ENCODE peak calls at places on chromosomes 4 and X, in four cellular contexts. One of them, this sample, is unnamed.

GRCh38 chr4:128844931-128845330 is 35.4 kb downstream of the JADE1 start:
- DNase-seq in uterus: no peak
- DNase-seq in Peyer's patch: no peak
- DNase-seq in HCT116: no peak
- DNase-seq in this sample: peak

GRCh38 chrX:68112321-68112720 is 321.0 kb downstream of the OPHN1 start:
- DNase-seq in HCT116: no peak
- DNase-seq in uterus: no peak
- DNase-seq in Peyer's patch: no peak
- DNase-seq in this sample: no peak

GRCh38 chr4:80240976-80241375 is 25.5 kb upstream of the FGF5 start:
- DNase-seq in Peyer's patch: no peak
- DNase-seq in HCT116: no peak
- DNase-seq in uterus: no peak
- DNase-seq in this sample: no peak

GRCh38 chr4:7432531-7433375 is 2.0 kb downstream of the PSAPL1 start:
- DNase-seq in HCT116: no peak
- DNase-seq in Peyer's patch: no peak
- DNase-seq in uterus: no peak
- DNase-seq in this sample: no peak

GRCh38 chrX:67563469-67564448 is 19.9 kb downstream of the AR start:
- DNase-seq in Peyer's patch: no peak
- DNase-seq in HCT116: no peak
- DNase-seq in uterus: peak
- DNase-seq in this sample: no peak

GRCh38 chrX:40644821-40645358 is 2.5 kb downstream of the CXorf38 start:
- DNase-seq in HCT116: no peak
- DNase-seq in uterus: peak
- DNase-seq in Peyer's patch: peak
- DNase-seq in this sample: peak

GRCh38 chr4:40200881-40201797 is 4.3 kb downstream of the RHOH start:
- DNase-seq in uterus: no peak
- DNase-seq in HCT116: no peak
- DNase-seq in Peyer's patch: no peak
- DNase-seq in this sample: no peak

GRCh38 chr4:37400326-37400881 is 155.9 kb downstream of the NWD2 start:
- DNase-seq in Peyer's patch: no peak
- DNase-seq in HCT116: no peak
- DNase-seq in uterus: no peak
- DNase-seq in this sample: no peak

GRCh38 chr4:47675810-47676209 is 162.1 kb downstream of the CORIN start:
- DNase-seq in HCT116: no peak
- DNase-seq in Peyer's patch: no peak
- DNase-seq in uterus: no peak
- DNase-seq in this sample: no peak

GRCh38 chr4:45094676-45095075 is 368.3 kb upstream of the GNPDA2 start:
- DNase-seq in Peyer's patch: no peak
- DNase-seq in uterus: no peak
- DNase-seq in HCT116: no peak
- DNase-seq in this sample: no peak

GRCh38 chrX:140346711-140347110 is 158.2 kb downstream of the SOX3 start:
- DNase-seq in Peyer's patch: no peak
- DNase-seq in uterus: no peak
- DNase-seq in HCT116: no peak
- DNase-seq in this sample: no peak

GRCh38 chr4:41365726-41366125 is 109.0 kb downstream of the UCHL1 start:
- DNase-seq in HCT116: no peak
- DNase-seq in uterus: no peak
- DNase-seq in Peyer's patch: no peak
- DNase-seq in this sample: no peak

GRCh38 chrX:126670258-126670657 is 117.6 kb upstream of the DCAF12L1 start:
- DNase-seq in Peyer's patch: no peak
- DNase-seq in HCT116: no peak
- DNase-seq in uterus: no peak
- DNase-seq in this sample: no peak

GRCh38 chrX:129637217-129638109 is 17.3 kb downstream of the APLN start:
- DNase-seq in HCT116: peak
- DNase-seq in uterus: peak
- DNase-seq in Peyer's patch: peak
- DNase-seq in this sample: peak

GRCh38 chrX:12210196-12210815 is 72.0 kb downstream of the FRMPD4 start:
- DNase-seq in HCT116: no peak
- DNase-seq in uterus: peak
- DNase-seq in Peyer's patch: no peak
- DNase-seq in this sample: no peak

GRCh38 chrX:22165732-22166457 is 106.8 kb upstream of the CBLL2 start:
- DNase-seq in Peyer's patch: no peak
- DNase-seq in HCT116: no peak
- DNase-seq in uterus: no peak
- DNase-seq in this sample: no peak

GRCh38 chr4:185235480-185236154 is 26.2 kb downstream of the SNX25 start:
- DNase-seq in uterus: no peak
- DNase-seq in Peyer's patch: no peak
- DNase-seq in HCT116: no peak
- DNase-seq in this sample: no peak

GRCh38 chr4:3065551-3065950 is 8.8 kb downstream of the HTT-AS start:
- DNase-seq in uterus: no peak
- DNase-seq in HCT116: no peak
- DNase-seq in Peyer's patch: no peak
- DNase-seq in this sample: no peak

GRCh38 chr4:137125011-137125410 is 407.3 kb downstream of the PCDH18 start:
- DNase-seq in HCT116: peak
- DNase-seq in uterus: no peak
- DNase-seq in Peyer's patch: no peak
- DNase-seq in this sample: no peak

GRCh38 chr4:117447925-117448324 is 362.5 kb upstream of the TRAM1L1 start:
- DNase-seq in uterus: no peak
- DNase-seq in Peyer's patch: no peak
- DNase-seq in HCT116: no peak
- DNase-seq in this sample: no peak

GRCh38 chrX:56800801-56801200 is 71.8 kb downstream of the NBDY start:
- DNase-seq in Peyer's patch: peak
- DNase-seq in uterus: no peak
- DNase-seq in HCT116: no peak
- DNase-seq in this sample: no peak

GRCh38 chr4:184762100-184762499 is 28.2 kb upstream of the CENPU start:
- DNase-seq in uterus: no peak
- DNase-seq in HCT116: no peak
- DNase-seq in Peyer's patch: no peak
- DNase-seq in this sample: no peak

GRCh38 chr4:103915224-103915869 is 195.6 kb upstream of the TACR3 start:
- DNase-seq in uterus: no peak
- DNase-seq in Peyer's patch: no peak
- DNase-seq in HCT116: peak
- DNase-seq in this sample: no peak

GRCh38 chrX:109656774-109657173 is 31.8 kb upstream of the KCNE5 start:
- DNase-seq in HCT116: no peak
- DNase-seq in uterus: no peak
- DNase-seq in Peyer's patch: no peak
- DNase-seq in this sample: no peak

GRCh38 chr4:107069049-107069448 is 32.9 kb upstream of the DKK2 start:
- DNase-seq in Peyer's patch: no peak
- DNase-seq in HCT116: no peak
- DNase-seq in uterus: no peak
- DNase-seq in this sample: no peak

DNA sequence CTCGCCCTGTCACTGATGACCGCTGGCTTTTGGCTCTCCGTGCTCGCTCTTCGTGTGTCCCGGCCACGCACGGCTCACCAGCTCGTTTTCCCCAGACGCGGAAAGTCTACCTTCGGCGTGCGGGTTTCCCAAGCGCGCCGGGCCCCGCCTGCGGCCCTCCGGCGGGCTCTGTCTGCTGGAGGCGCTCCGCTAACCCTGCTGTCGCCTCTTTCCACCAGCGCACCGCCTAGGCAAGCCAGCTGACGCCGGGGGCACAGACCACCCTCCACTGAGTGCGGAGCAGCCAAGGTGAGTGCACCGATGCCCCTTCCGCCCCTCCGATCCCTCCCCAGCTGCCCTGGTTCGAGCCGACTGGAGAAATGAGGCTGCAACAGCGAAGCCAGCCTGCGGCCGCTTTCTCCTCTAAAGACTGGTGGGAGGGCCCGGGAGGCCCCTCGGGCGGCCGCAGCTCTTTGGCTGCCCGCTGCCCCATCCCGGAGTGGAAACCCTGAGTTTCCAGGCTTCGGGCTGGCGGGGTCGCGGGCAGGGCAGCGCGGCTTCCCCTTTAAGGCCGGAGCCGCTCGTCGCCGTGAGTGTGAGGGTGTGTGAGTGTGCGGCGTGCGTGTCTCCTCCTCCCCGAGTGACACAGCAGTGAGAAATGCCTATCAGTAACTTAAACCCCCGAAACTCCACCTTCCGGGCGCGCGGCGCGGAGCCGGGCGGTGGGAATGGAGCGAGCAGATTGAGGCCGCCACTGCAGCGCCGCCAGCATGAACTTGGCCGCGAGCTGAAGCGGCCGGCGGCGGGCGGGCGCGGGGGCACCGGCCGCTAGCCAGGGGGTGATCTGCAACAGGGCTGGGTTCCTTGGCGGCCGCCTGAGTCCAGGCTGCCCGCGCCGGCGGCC is at the start of gene MAMLD1:
- DNase-seq in uterus: peak
- DNase-seq in HCT116: peak
- DNase-seq in Peyer's patch: peak
- DNase-seq in this sample: peak
- TF ChIP-seq POLR2A in uterus: peak
- TF ChIP-seq POLR2A in HCT116: no peak
- TF ChIP-seq POLR2A in Peyer's patch: peak
- TF ChIP-seq POLR2A in this sample: peak

GRCh38 chr4:121769341-121769740 is 4.4 kb upstream of the SMIM43 start:
- DNase-seq in Peyer's patch: no peak
- DNase-seq in uterus: no peak
- DNase-seq in HCT116: no peak
- DNase-seq in this sample: no peak

GRCh38 chr4:121764303-121764701 is 662 bp downstream of the SMIM43 start:
- DNase-seq in HCT116: no peak
- DNase-seq in uterus: no peak
- DNase-seq in Peyer's patch: no peak
- DNase-seq in this sample: no peak

GRCh38 chr4:121764702-121765367 is at the start of gene SMIM43:
- DNase-seq in Peyer's patch: no peak
- DNase-seq in uterus: no peak
- DNase-seq in HCT116: no peak
- DNase-seq in this sample: no peak

GRCh38 chr4:121765941-121766538 is 1.1 kb upstream of the SMIM43 start:
- DNase-seq in Peyer's patch: no peak
- DNase-seq in HCT116: no peak
- DNase-seq in uterus: no peak
- DNase-seq in this sample: no peak

GRCh38 chr4:121765368-121765705 is 373 bp upstream of the SMIM43 start:
- DNase-seq in HCT116: no peak
- DNase-seq in Peyer's patch: no peak
- DNase-seq in uterus: no peak
- DNase-seq in this sample: no peak
- H3K4me3 ChIP-seq in HCT116: no peak
- H3K4me3 ChIP-seq in Peyer's patch: no peak
- H3K4me3 ChIP-seq in uterus: peak
- H3K4me3 ChIP-seq in this sample: no peak

GRCh38 chr4:143185253-143186107 is 763 bp downstream of the USP38 start:
- DNase-seq in Peyer's patch: peak
- DNase-seq in HCT116: no peak
- DNase-seq in uterus: no peak
- DNase-seq in this sample: no peak

GRCh38 chr4:143186202-143186601 is 1.5 kb downstream of the USP38 start:
- DNase-seq in Peyer's patch: no peak
- DNase-seq in HCT116: no peak
- DNase-seq in uterus: no peak
- DNase-seq in this sample: no peak

GRCh38 chr4:143184217-143184502 is 557 bp upstream of the USP38 start:
- DNase-seq in uterus: no peak
- DNase-seq in Peyer's patch: peak
- DNase-seq in HCT116: no peak
- DNase-seq in this sample: no peak

GRCh38 chr4:143183513-143184216 is 1.1 kb upstream of the USP38 start:
- DNase-seq in uterus: no peak
- DNase-seq in HCT116: no peak
- DNase-seq in Peyer's patch: no peak
- DNase-seq in this sample: no peak

DNA sequence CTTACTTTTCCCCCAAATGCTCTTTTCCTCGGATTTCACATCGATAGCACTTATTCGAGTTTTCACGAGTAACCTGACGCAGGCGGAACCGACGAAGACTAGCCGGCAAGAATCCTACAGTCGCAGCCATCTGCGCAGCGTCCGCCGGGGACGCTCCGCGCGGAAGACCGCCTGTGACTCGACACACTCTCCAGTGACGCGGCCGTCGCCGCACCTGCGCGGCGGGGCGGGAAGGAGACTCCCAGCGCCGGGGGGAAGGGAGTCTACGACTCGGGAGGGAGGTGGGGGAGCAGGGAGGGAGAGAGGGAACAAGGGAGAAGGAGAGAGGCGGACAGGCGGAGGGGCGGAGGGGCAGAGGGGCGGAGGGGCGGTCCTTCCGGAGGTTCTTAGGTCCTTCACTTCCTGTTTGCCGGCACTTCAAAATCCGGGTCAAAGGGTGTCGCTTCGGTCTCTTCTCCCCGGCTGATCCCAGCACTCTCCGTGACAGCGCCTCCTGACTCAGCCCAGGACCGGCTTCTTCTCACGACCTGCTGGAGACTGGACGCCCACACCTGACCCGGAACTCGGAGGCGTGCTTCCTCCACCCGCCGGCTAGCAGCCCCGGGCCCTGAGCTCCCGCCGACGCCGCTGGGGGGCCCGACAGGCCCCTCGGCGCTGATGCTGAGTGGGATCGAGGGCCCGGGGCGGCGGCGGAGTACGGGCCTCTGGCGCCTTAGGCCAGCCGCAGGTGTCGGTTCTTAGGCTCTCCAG is at the start of gene USP38:
- DNase-seq in Peyer's patch: peak
- DNase-seq in HCT116: peak
- DNase-seq in uterus: peak
- DNase-seq in this sample: peak
- TF ChIP-seq POLR2A in Peyer's patch: peak
- TF ChIP-seq POLR2A in HCT116: peak
- TF ChIP-seq POLR2A in uterus: peak
- TF ChIP-seq POLR2A in this sample: peak

DNA sequence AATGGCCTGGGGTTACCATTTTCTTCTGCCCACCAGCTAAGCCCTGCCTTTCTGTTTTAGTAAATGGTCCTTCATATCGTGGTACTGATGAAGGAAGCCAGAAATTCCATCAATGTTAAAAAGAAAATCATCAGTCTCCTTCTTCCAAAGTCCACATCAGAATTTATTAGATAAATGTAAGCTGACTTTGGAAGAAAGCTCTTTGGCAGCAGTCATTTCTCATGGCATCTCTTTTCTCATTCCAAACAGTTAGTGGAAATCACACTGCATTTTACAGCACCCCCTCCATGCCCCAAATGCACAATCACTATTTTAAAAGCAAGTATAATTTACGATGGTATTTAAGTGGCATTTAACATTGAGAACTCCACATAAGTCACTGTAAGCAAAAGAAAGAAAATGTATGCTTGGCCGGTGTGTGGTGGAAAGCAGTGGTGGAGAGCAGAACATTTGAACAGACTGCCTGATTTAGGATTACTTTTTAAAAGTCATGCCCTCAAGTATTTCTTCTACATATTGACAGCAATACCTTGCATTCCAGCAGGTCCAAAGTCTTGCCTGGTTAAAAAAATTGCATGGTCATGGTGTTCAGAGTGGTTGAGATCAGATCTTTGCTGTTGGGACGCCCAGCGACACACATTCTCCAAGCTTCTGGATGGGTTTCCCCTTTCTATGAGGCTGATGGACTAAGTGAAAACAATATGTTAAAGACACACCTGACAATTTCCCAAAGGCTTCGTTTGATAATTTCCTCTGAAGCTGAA is 248.7 kb downstream of the ADAMTS3 start:
- DNase-seq in Peyer's patch: no peak
- DNase-seq in HCT116: no peak
- DNase-seq in uterus: no peak
- DNase-seq in this sample: no peak
- H3K4me3 ChIP-seq in Peyer's patch: no peak
- H3K4me3 ChIP-seq in HCT116: no peak
- H3K4me3 ChIP-seq in uterus: no peak
- H3K4me3 ChIP-seq in this sample: no peak